ENCODE peak calls at places on chromosomes 12 and 14, in ten cellular contexts. T is heart left ventricle; W is stomach; Y is Calu3; C is heart right ventricle; X is GM12865; U is A549; P is upper lobe of right lung; H is CD8-positive, alpha-beta T cell; Q is lower leg skin. V is an unnamed sample.

GRCh38 chr14:65588426-65589140 is 176.1 kb downstream of the FUT8 start:
- DNase-seq in Q (no peak), C (no peak), Y (no peak), U (no peak), T (no peak), H (no peak), P (no peak), X (no peak), W (no peak), V (no peak)

GRCh38 chr12:65618574-65618973 is 205.7 kb upstream of the HMGA2 start:
- DNase-seq in Y (no peak), H (no peak), X (no peak), C (no peak), W (no peak), T (no peak), P (no peak), Q (no peak), U (no peak), V (no peak)

GRCh38 chr14:70086685-70087379 is 101.9 kb downstream of the SLC8A3 start:
- DNase-seq in W (peak), X (peak), U (no peak), C (no peak), P (no peak), Y (peak), H (no peak), T (no peak), Q (no peak), V (no peak)

GRCh38 chr12:12450043-12450451 is 93.2 kb downstream of the BORCS5 start:
- DNase-seq in Y (no peak), H (no peak), T (no peak), Q (no peak), W (no peak), C (no peak), U (no peak), P (no peak), X (no peak), V (no peak)

GRCh38 chr14:99726538-99727095 is 42.5 kb downstream of the CYP46A1 start:
- DNase-seq in P (peak), H (no peak), Y (no peak), X (no peak), T (no peak), W (peak), U (no peak), Q (peak), C (no peak), V (peak)

GRCh38 chr12:6620137-6620884 is 13.1 kb upstream of the CHD4 start:
- DNase-seq in P (peak), Y (no peak), X (no peak), W (no peak), Q (no peak), C (no peak), U (no peak), T (peak), H (peak), V (no peak)

GRCh38 chr12:12533238-12533829 is 29.3 kb downstream of the DUSP16 start:
- DNase-seq in Q (no peak), Y (peak), U (no peak), W (peak), P (peak), X (no peak), H (no peak), T (peak), C (peak), V (no peak)

GRCh38 chr12:5796171-5797091 is 148.6 kb downstream of the ANO2 start:
- DNase-seq in Q (no peak), X (peak), P (peak), U (peak), C (no peak), Y (peak), W (peak), H (no peak), T (peak), V (no peak)

GRCh38 chr12:15220961-15221885 is at the start of gene RERG:
- DNase-seq in U (peak), H (peak), Q (peak), Y (peak), C (peak), W (peak), T (peak), X (peak), P (peak), V (peak)

GRCh38 chr12:40107098-40107802 is 1.4 kb upstream of the SLC2A13 start:
- DNase-seq in C (peak), H (peak), W (peak), T (peak), P (peak), X (peak), Q (peak), Y (peak), U (peak), V (no peak)

GRCh38 chr12:3323002-3323685 is 167.9 kb upstream of the PRMT8 start:
- DNase-seq in Y (no peak), U (no peak), C (no peak), H (no peak), X (no peak), T (no peak), W (no peak), P (no peak), Q (no peak), V (no peak)

GRCh38 chr12:66641057-66641456 is 37.8 kb downstream of the GRIP1 start:
- DNase-seq in W (no peak), U (no peak), P (no peak), H (no peak), Y (no peak), C (no peak), T (no peak), Q (no peak), X (no peak), V (no peak)

GRCh38 chr12:118135788-118136558 is at the start of gene PEBP1:
- DNase-seq in U (peak), H (peak), P (peak), Q (peak), Y (peak), C (peak), W (peak), X (peak), T (peak), V (peak)

GRCh38 chr12:124874188-124874587 is 10.5 kb upstream of the SCARB1 start:
- DNase-seq in C (no peak), U (no peak), P (no peak), Q (no peak), Y (no peak), X (no peak), H (no peak), T (no peak), W (no peak), V (no peak)

GRCh38 chr14:100534528-100535286 is 52.5 kb downstream of the BEGAIN start:
- DNase-seq in P (peak), H (no peak), Y (no peak), X (no peak), W (no peak), U (no peak), T (no peak), Q (peak), C (peak), V (peak)

GRCh38 chr12:39395866-39396265 is 47.1 kb downstream of the KIF21A start:
- DNase-seq in X (no peak), W (no peak), Q (no peak), P (no peak), U (no peak), T (peak), H (no peak), C (peak), Y (no peak), V (no peak)

GRCh38 chr12:96073346-96074336 is 38.3 kb upstream of the LTA4H start:
- DNase-seq in T (no peak), P (no peak), H (no peak), W (no peak), Q (peak), C (no peak), X (no peak), Y (peak), U (peak), V (no peak)

GRCh38 chr12:127717293-127717692 is 549.7 kb upstream of the TMEM132C start:
- DNase-seq in T (no peak), Q (no peak), W (no peak), P (no peak), U (no peak), C (no peak), H (no peak), X (no peak), Y (no peak), V (no peak)

GRCh38 chr14:85235868-85236267 is 294.1 kb upstream of the FLRT2 start:
- DNase-seq in Y (no peak), X (no peak), H (no peak), C (no peak), P (no peak), T (no peak), W (no peak), U (no peak), Q (no peak), V (no peak)

GRCh38 chr14:24367506-24368214 is at the start of gene NFATC4:
- DNase-seq in P (no peak), C (peak), W (peak), Y (peak), U (no peak), Q (peak), H (no peak), X (peak), T (peak), V (no peak)

GRCh38 chr12:104121001-104121400 is 17.0 kb downstream of the NFYB start:
- DNase-seq in P (no peak), Q (no peak), W (no peak), C (no peak), T (no peak), H (no peak), X (no peak), U (peak), Y (no peak), V (no peak)

GRCh38 chr14:37924622-37925021 is 283.1 kb upstream of the SSTR1 start:
- DNase-seq in P (no peak), T (no peak), C (no peak), H (no peak), X (no peak), Y (no peak), Q (no peak), U (no peak), W (no peak), V (no peak)
- TF ChIP-seq CTCF in P (no peak), T (no peak), C (no peak), H (no peak), X (no peak), Y (no peak), Q (no peak), U (no peak), W (no peak), V (no peak)

DNA sequence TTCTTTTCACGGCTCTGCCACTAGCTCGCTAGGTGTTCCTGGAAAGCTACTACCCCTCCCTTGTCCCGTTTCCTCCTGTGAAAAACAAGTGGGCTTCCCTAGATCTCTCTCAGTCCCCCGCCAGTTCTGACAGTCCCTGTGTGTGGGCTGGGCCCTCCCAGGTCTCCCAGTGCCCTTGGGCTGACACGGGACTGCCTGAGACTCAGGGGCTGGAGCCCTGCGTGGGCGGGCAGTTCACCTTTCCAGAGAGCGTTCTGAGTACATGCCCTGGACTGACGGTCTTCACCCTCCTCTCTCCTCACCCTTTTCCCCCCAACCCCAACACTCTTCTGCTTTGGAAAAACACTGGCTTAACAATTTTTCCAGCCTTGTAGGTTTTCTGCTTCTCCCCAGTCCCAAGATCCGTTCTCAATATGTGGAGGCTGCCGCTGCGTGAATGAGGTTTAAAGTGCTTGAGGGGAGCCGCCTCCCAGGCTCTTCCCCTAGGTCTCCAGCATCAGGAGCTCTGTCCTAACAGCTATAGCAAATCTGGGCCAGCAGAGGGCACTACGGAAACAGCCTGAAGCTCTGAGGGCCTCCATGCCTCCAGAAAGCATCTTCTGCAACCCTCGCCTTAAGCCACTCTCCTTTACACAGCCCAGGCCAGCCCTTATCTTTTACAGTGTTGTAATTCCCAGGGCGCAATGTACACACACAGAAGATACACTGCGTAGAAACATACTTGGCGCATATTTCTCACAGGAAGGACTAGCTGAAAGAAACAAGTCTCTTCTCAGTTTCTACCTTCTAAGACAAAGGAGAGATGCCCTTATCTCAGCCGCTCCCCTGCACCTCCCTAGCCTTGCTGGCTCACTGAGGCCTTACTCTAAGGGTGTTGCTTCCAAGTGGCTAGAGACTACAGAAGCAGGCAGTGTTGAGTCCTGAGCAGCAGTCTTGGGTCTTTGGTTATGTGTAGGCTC is 10.4 kb upstream of the DCD start:
- DNase-seq in P (no peak), W (peak), U (peak), Y (peak), Q (no peak), X (peak), T (no peak), C (no peak), H (peak), V (no peak)
- TF ChIP-seq CTCF in P (peak), W (peak), U (peak), Y (peak), Q (no peak), X (peak), T (peak), C (peak), H (peak), V (peak)

GRCh38 chr14:61264022-61264571 is 17.0 kb downstream of the TMEM30B start:
- DNase-seq in P (no peak), X (no peak), H (no peak), C (no peak), W (no peak), U (no peak), T (no peak), Y (no peak), Q (peak), V (no peak)

GRCh38 chr14:61262082-61262481 is 19.1 kb downstream of the TMEM30B start:
- DNase-seq in C (no peak), P (no peak), Q (no peak), T (no peak), W (no peak), Y (no peak), X (no peak), H (no peak), U (no peak), V (no peak)

GRCh38 chr14:61258985-61259384 is 22.2 kb downstream of the TMEM30B start:
- DNase-seq in X (no peak), T (no peak), Y (no peak), U (no peak), C (no peak), P (no peak), W (no peak), Q (peak), H (no peak), V (no peak)

GRCh38 chr14:61264699-61265098 is 16.4 kb downstream of the TMEM30B start:
- DNase-seq in Y (no peak), W (no peak), T (no peak), U (no peak), Q (peak), X (no peak), H (no peak), C (no peak), P (no peak), V (no peak)

GRCh38 chr14:61260939-61261776 is 20.0 kb downstream of the TMEM30B start:
- DNase-seq in X (no peak), P (no peak), H (no peak), W (no peak), U (no peak), Q (peak), C (no peak), Y (peak), T (no peak), V (no peak)
- TF ChIP-seq CTCF in X (no peak), P (no peak), H (no peak), W (no peak), U (no peak), Q (no peak), C (no peak), Y (no peak), T (no peak), V (peak)

GRCh38 chr14:94020267-94020666 is 5.9 kb upstream of the OTUB2 start:
- DNase-seq in Y (no peak), H (no peak), C (no peak), P (no peak), U (no peak), X (no peak), Q (no peak), T (no peak), W (no peak), V (no peak)

GRCh38 chr14:94022532-94023411 is 3.4 kb upstream of the OTUB2 start:
- DNase-seq in P (no peak), Q (no peak), H (no peak), T (no peak), U (no peak), W (no peak), Y (no peak), C (no peak), X (no peak), V (no peak)

GRCh38 chr14:94019329-94019728 is 6.8 kb upstream of the OTUB2 start:
- DNase-seq in C (no peak), X (no peak), W (no peak), T (no peak), Q (no peak), H (no peak), Y (peak), P (no peak), U (no peak), V (no peak)

GRCh38 chr14:94021416-94022157 is 4.6 kb upstream of the OTUB2 start:
- DNase-seq in Q (no peak), P (no peak), Y (no peak), U (no peak), C (no peak), H (no peak), X (peak), T (no peak), W (no peak), V (no peak)

DNA sequence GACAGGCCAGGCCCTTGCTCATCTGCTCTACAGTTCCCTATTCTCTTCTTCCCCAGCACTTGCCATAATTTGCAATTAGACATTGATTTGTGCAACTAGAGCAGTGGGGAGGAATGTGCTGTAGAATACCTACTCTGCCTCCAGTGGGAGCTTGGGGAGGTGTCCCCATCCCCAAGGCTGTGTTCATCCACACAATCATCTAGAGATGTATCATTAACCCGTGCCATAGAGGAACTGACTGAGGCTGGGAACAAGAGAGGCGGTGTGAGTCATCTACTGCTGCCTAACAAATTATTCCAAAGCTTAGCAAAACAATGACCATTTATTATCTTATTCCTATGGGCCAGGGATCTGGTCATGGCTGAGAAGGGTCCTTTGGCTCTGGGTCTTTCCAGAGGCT is 5.1 kb upstream of the OTUB2 start:
- DNase-seq in Y (peak), Q (no peak), P (no peak), C (no peak), U (no peak), X (no peak), W (no peak), H (no peak), T (no peak), V (no peak)
- TF ChIP-seq CTCF in Y (no peak), Q (no peak), P (no peak), C (no peak), U (no peak), X (no peak), W (no peak), H (no peak), T (no peak), V (no peak)

DNA sequence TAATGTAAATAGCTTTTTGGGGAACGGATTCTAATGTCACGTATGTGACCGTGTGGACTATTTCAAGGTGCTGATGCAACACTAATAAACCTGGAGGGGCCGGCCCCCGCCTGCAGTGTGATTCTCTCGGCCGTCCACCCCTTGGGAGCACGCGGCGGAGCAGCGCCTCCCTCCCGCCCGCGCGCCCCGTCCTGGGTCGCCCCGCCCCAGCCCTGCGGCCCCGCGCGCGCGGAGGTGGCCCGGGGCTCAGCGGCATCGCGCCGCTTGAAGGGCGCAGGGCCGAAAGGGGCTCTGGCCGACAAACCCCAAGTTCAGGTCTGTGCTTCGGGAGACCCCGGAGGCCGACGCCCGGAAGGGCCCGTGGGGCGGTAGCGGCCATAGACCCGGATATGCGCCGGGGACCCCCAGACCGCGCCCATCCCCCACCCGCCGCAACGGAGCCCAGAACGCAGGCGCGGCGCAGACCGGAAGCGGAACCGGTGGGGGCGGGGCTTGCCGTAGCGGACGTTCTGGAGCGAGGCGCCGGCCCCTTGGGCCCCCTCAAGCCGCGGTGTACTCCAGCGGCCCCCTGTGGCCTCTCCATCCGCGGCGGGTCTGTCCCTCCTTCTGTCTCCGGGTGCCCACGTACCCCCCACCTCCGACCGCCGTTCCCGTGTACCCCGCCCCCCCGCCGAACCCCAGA is at the start of gene TEX22:
- DNase-seq in P (peak), X (peak), U (peak), T (peak), H (peak), W (peak), Q (peak), C (peak), Y (peak), V (no peak)
- TF ChIP-seq CTCF in P (peak), X (peak), U (no peak), T (peak), H (no peak), W (no peak), Q (no peak), C (peak), Y (no peak), V (peak)

GRCh38 chr14:91138511-91139359 is 24.9 kb downstream of the DGLUCY start:
- DNase-seq in T (no peak), W (no peak), Y (peak), C (no peak), P (no peak), Q (no peak), U (peak), H (no peak), X (peak), V (no peak)
- TF ChIP-seq CTCF in T (peak), W (peak), Y (peak), C (peak), P (peak), Q (no peak), U (peak), H (peak), X (peak), V (peak)

DNA sequence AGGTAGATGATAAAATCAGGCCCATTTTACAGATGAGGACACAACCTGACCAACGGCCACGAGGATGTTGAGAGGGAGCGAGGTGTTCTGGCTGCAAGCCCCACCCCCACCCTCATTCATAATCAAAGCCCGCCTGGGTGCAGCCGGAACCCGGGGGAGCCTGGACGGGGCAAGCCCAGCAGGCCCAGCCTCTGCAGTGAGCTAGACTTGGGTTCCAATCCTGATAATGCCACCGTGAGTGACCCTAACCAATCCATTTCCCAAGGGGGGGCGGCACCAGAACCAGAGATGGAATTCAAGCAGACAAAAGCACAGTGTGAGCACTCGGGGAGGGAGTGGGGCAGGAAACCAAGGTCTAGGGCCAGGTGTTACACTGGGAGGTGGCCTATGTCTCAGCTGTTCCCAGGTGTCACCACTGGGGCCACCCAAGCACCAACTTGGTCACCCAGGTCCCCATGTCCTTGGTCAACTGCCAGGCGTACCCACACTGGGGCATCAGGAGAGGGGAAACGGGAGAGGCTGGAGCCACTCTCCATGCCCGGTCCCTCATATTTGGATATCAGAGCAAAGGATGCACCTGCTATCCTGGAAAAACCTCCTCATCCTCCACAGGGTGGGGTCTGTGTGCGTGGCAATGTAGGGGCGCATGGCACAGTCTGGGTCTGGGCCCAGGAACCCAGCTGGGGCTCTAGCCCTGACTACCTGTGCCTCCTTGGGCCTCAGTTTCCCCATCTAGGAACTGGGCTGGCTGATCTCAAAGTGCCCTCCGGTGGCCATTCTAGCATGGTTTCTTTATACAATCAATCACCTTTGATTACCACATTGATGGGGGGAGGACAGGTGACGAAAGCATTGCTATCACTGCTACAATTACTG is 58.4 kb downstream of the FAM222A start:
- DNase-seq in Y (no peak), P (peak), C (no peak), T (no peak), W (no peak), U (no peak), X (no peak), Q (peak), H (no peak), V (peak)
- TF ChIP-seq CTCF in Y (no peak), P (no peak), C (no peak), T (no peak), W (no peak), U (peak), X (no peak), Q (no peak), H (no peak), V (peak)

V was measured in chondrocyte.